ENCODE peak calls at places on chromosomes 12 and 14, in six cellular contexts. H is K562, A is HepG2, K is SK-N-SH, E is HCT116, R is H1. C is an unnamed sample.

GRCh38 chr14:63493246-63493645 is 49.9 kb downstream of the PPP2R5E start:
- DNase-seq in H (no peak), A (no peak), K (peak; percentile 55), E (peak; percentile 10), R (no peak), C (peak; percentile 80)

GRCh38 chr12:22657538-22657937 is 32.6 kb downstream of the ETNK1 start:
- DNase-seq in H (no peak), A (no peak), K (no peak), E (no peak), R (no peak), C (no peak)

GRCh38 chr12:81128930-81129554 is 51.2 kb downstream of the ACSS3 start:
- DNase-seq in H (peak; percentile 10), A (peak; percentile 72), K (peak; percentile 48), E (peak; percentile 22), R (no peak), C (peak; percentile 44)

GRCh38 chr12:31323466-31324115 is 2.4 kb downstream of the SINHCAF start:
- DNase-seq in H (peak; percentile 44), A (no peak), K (no peak), E (no peak), R (no peak), C (no peak)

GRCh38 chr14:65470404-65470880 is 57.9 kb downstream of the FUT8 start:
- DNase-seq in H (no peak), A (no peak), K (peak; percentile 49), E (no peak), R (no peak), C (no peak)

GRCh38 chr12:113757223-113758002 is 208.7 kb downstream of the RBM19 start:
- DNase-seq in H (no peak), A (no peak), K (no peak), E (peak; percentile 4), R (no peak), C (peak; percentile 62)

GRCh38 chr12:94994312-94994711 is 9.2 kb downstream of the NDUFA12 start:
- DNase-seq in H (no peak), A (no peak), K (no peak), E (peak; percentile 43), R (no peak), C (no peak)

GRCh38 chr12:96501139-96501741 is 11.9 kb downstream of the CFAP54 start:
- DNase-seq in H (peak; percentile 11), A (peak; percentile 55), K (peak; percentile 15), E (peak; percentile 70), R (no peak), C (peak; percentile 31)

GRCh38 chr12:118060301-118061010 is 523 bp downstream of the WSB2 start:
- DNase-seq in H (no peak), A (no peak), K (no peak), E (no peak), R (no peak), C (peak; percentile 49)

GRCh38 chr12:70598467-70599194 is 38.6 kb downstream of the PTPRB start:
- DNase-seq in H (no peak), A (no peak), K (peak; percentile 21), E (no peak), R (no peak), C (no peak)

GRCh38 chr12:23424685-23425084 is 524.8 kb downstream of the SOX5 start:
- DNase-seq in H (no peak), A (no peak), K (no peak), E (no peak), R (no peak), C (no peak)

GRCh38 chr12:20211537-20211936 is 156.8 kb upstream of the PDE3A start:
- DNase-seq in H (no peak), A (no peak), K (no peak), E (no peak), R (no peak), C (no peak)

GRCh38 chr14:31582286-31582691 is 21.1 kb downstream of the NUBPL start:
- DNase-seq in H (no peak), A (no peak), K (no peak), E (no peak), R (no peak), C (no peak)

GRCh38 chr12:92297405-92297804 is 151.8 kb upstream of the BTG1 start:
- DNase-seq in H (no peak), A (no peak), K (peak; percentile 38), E (no peak), R (no peak), C (no peak)

GRCh38 chr12:124566181-124567034 is 1.0 kb downstream of the NCOR2 start:
- DNase-seq in H (peak; percentile 86), A (peak; percentile 67), K (peak; percentile 93), E (peak; percentile 42), R (no peak), C (peak; percentile 84)

GRCh38 chr12:47337581-47337980 is 257.8 kb upstream of the AMIGO2 start:
- DNase-seq in H (no peak), A (no peak), K (no peak), E (no peak), R (no peak), C (no peak)

GRCh38 chr14:68874746-68875155 is 81.9 kb upstream of the ZFP36L1 start:
- DNase-seq in H (no peak), A (no peak), K (no peak), E (peak; percentile 57), R (no peak), C (no peak)

GRCh38 chr12:123131879-123132402 is 18.9 kb downstream of the PITPNM2 start:
- DNase-seq in H (no peak), A (no peak), K (no peak), E (no peak), R (no peak), C (no peak)

GRCh38 chr12:95956557-95957145 is 13.5 kb downstream of the AMDHD1 start:
- DNase-seq in H (no peak), A (no peak), K (no peak), E (no peak), R (no peak), C (no peak)

GRCh38 chr12:28127455-28127854 is 62.8 kb upstream of the CCDC91 start:
- DNase-seq in H (no peak), A (no peak), K (no peak), E (no peak), R (no peak), C (no peak)

GRCh38 chr12:32726286-32726685 is 29.4 kb downstream of the YARS2 start:
- DNase-seq in H (no peak), A (no peak), K (no peak), E (no peak), R (no peak), C (no peak)

GRCh38 chr12:113241191-113242017 is 20.1 kb downstream of the TPCN1 start:
- DNase-seq in H (no peak), A (peak; percentile 25), K (no peak), E (no peak), R (no peak), C (no peak)

GRCh38 chr12:15705606-15706005 is 83.6 kb downstream of the EPS8 start:
- DNase-seq in H (no peak), A (no peak), K (no peak), E (no peak), R (no peak), C (no peak)

GRCh38 chr12:105177208-105177607 is 58.8 kb downstream of the APPL2 start:
- DNase-seq in H (no peak), A (no peak), K (no peak), E (no peak), R (no peak), C (no peak)

GRCh38 chr12:105172037-105172436 is 63.9 kb downstream of the APPL2 start:
- DNase-seq in H (no peak), A (no peak), K (no peak), E (no peak), R (no peak), C (no peak)

GRCh38 chr12:105170139-105170538 is 62.6 kb downstream of the WASHC4 start:
- DNase-seq in H (no peak), A (no peak), K (no peak), E (no peak), R (no peak), C (no peak)

GRCh38 chr12:105175397-105175990 is 60.5 kb downstream of the APPL2 start:
- DNase-seq in H (peak; percentile 14), A (no peak), K (no peak), E (no peak), R (no peak), C (no peak)
- TF ChIP-seq JUND in H (no peak), A (no peak), K (no peak), E (no peak), R (no peak), C (no peak)

DNA sequence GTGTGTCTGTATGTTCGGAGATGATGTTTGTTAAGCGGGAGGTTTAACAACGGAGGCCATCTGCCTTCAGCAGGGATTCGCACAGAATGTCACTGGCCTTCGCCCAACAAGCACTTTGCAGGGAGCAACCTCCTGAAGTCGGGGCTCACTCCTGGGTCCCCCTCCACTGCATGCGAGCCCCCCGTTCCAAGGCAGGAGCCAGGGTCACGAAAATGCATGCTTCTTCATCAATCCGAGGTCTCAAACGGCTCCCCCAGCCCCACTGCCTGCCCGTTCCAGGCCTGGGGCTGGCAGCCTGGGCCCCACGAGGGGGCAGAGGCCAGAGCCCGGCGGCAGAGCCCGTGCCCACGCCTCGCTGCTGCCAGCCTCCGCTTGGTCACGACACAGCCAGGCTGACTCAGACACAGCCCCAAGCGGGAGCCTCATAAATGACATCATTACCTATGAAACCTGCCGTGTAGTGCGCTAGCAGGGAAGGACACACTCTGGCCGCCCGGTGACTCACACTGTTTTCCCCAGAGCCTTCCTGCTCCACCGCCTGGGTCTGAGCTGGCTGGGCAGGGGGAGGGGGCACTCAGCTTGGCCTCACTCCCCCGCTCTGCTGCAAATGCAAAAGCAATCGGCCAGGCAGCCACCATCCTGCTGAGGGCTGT is 169.5 kb upstream of the RTL1 start:
- DNase-seq in H (peak; percentile 54), A (peak; percentile 77), K (peak; percentile 91), E (peak; percentile 92), R (peak; percentile 61), C (peak; percentile 99)
- TF ChIP-seq JUND in H (peak; percentile 75), A (no peak), K (peak; percentile 84), E (peak; percentile 98), R (peak; percentile 88), C (peak; percentile 92)

GRCh38 chr12:67474934-67475620 is 173.5 kb upstream of the DYRK2 start:
- DNase-seq in H (no peak), A (no peak), K (no peak), E (no peak), R (no peak), C (no peak)

GRCh38 chr12:67469666-67470065 is 178.9 kb upstream of the DYRK2 start:
- DNase-seq in H (no peak), A (no peak), K (no peak), E (no peak), R (no peak), C (no peak)

GRCh38 chr12:67472551-67472950 is 176.0 kb upstream of the DYRK2 start:
- DNase-seq in H (no peak), A (no peak), K (no peak), E (no peak), R (no peak), C (no peak)

GRCh38 chr12:67468549-67469245 is 179.8 kb upstream of the DYRK2 start:
- DNase-seq in H (no peak), A (no peak), K (no peak), E (no peak), R (no peak), C (peak; percentile 18)

DNA sequence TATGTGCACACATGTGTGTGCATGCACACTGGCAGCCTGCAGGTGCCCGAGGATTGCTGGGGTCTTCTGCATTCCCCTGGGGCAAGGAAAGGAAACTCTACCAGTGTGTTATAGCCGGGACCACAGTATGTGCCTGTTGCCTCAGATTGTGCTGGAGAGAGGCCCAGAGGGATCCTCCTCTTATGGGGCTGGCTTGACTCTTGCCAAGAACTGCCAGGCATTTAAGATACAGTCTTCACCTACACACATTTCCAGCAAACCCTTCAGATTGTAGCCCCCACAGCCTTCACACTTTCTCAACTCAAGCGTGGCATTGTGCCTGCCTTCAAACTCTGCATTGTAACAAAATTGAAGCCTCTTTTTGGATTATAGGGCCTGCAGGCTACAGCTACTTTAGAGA is 176.7 kb upstream of the DYRK2 start:
- DNase-seq in H (no peak), A (no peak), K (no peak), E (no peak), R (no peak), C (no peak)
- TF ChIP-seq JUND in H (no peak), A (no peak), K (no peak), E (no peak), R (no peak), C (no peak)

GRCh38 chr12:130761537-130762318 is 45.6 kb upstream of the RIMBP2 start:
- DNase-seq in H (peak; percentile 56), A (peak; percentile 54), K (peak; percentile 90), E (peak; percentile 29), R (no peak), C (peak; percentile 84)
- TF ChIP-seq JUND in H (no peak), A (no peak), K (no peak), E (no peak), R (no peak), C (no peak)

C was measured in T47D.